ENCODE peak calls at places on chromosome 17, in ten cellular contexts. H is GM23338, W is A549, X is HCT116, A is neural progenitor cell, B is fibroblast of lung, P is HepG2, M is H1, N is trophoblast cell, R is SK-N-SH. V is an unnamed sample.

GRCh38 chr17:15966879-15967248 is 21.9 kb downstream of the ADORA2B start:
- DNase-seq in H (peak), W (no peak), X (no peak), A (peak), B (no peak), P (peak), M (peak), N (no peak), R (no peak), V (peak)

GRCh38 chr17:41308251-41308917 is 725 bp downstream of the KRTAP16-1 start:
- DNase-seq in H (no peak), W (no peak), X (no peak), A (no peak), B (no peak), P (no peak), M (no peak), N (no peak), R (no peak), V (no peak)

GRCh38 chr17:45050680-45051059 is 762 bp downstream of the DCAKD start:
- DNase-seq in H (peak), W (peak), X (no peak), A (peak), B (no peak), P (peak), M (no peak), N (no peak), R (peak), V (no peak)

GRCh38 chr17:77439382-77440013 is 298.7 kb downstream of the SEC14L1 start:
- DNase-seq in H (no peak), W (no peak), X (no peak), A (no peak), B (no peak), P (no peak), M (no peak), N (no peak), R (no peak), V (no peak)

GRCh38 chr17:41781404-41782110 is 5.0 kb downstream of the JUP start:
- DNase-seq in H (no peak), W (no peak), X (no peak), A (no peak), B (no peak), P (no peak), M (no peak), N (no peak), R (no peak), V (no peak)

GRCh38 chr17:17208013-17208412 is 1.9 kb upstream of the PLD6 start:
- DNase-seq in H (no peak), W (no peak), X (no peak), A (no peak), B (no peak), P (no peak), M (no peak), N (no peak), R (no peak), V (no peak)

GRCh38 chr17:57519199-57519598 is 225.9 kb downstream of the CCDC182 start:
- DNase-seq in H (no peak), W (no peak), X (no peak), A (no peak), B (peak), P (no peak), M (no peak), N (peak), R (no peak), V (no peak)

GRCh38 chr17:42282478-42283080 is 5.7 kb upstream of the STAT5A start:
- DNase-seq in H (peak), W (no peak), X (no peak), A (no peak), B (no peak), P (no peak), M (no peak), N (no peak), R (peak), V (peak)

GRCh38 chr17:77792626-77793025 is 165.9 kb upstream of the TNRC6C start:
- DNase-seq in H (no peak), W (no peak), X (no peak), A (no peak), B (no peak), P (no peak), M (no peak), N (no peak), R (peak), V (no peak)

GRCh38 chr17:81153340-81153803 is 11.9 kb upstream of the PVALEF start:
- DNase-seq in H (no peak), W (no peak), X (no peak), A (no peak), B (peak), P (no peak), M (no peak), N (peak), R (peak), V (no peak)

GRCh38 chr17:5840811-5841446 is 229.2 kb upstream of the WSCD1 start:
- DNase-seq in H (no peak), W (no peak), X (no peak), A (no peak), B (no peak), P (no peak), M (no peak), N (no peak), R (no peak), V (peak)

GRCh38 chr17:77214743-77215142 is 74.0 kb downstream of the SEC14L1 start:
- DNase-seq in H (peak), W (peak), X (peak), A (peak), B (peak), P (peak), M (peak), N (no peak), R (peak), V (peak)

GRCh38 chr17:45729284-45729907 is 54.7 kb upstream of the CRHR1 start:
- DNase-seq in H (no peak), W (no peak), X (no peak), A (no peak), B (no peak), P (no peak), M (no peak), N (no peak), R (no peak), V (peak)

GRCh38 chr17:34820166-34820920 is 140.9 kb downstream of the CCT6B start:
- DNase-seq in H (peak), W (no peak), X (no peak), A (peak), B (no peak), P (no peak), M (no peak), N (no peak), R (no peak), V (peak)

GRCh38 chr17:72775237-72775636 is 317.3 kb downstream of the SLC39A11 start:
- DNase-seq in H (peak), W (no peak), X (no peak), A (no peak), B (no peak), P (no peak), M (no peak), N (no peak), R (no peak), V (no peak)

DNA sequence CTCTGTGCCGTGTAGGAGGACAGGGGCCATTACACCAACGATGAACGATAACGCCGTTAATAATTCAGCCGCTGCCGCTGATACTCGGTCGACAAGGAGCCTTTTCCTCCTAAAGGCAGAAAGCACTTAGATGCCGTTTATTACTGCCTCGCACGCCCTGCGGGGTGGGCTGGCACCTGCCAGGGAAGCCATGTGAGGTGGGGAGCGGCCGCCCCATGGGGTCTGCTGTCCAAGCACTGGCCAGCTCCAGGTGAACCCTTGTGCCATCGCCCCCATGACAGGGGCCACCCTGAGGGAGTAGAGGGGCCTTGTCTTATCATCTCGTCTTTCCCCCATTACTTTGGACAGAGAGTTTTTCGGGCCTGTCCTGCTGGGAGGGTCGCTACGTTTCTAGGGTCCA is 33.4 kb downstream of the TBC1D16 start:
- DNase-seq in H (no peak), W (no peak), X (no peak), A (no peak), B (no peak), P (no peak), M (no peak), N (no peak), R (no peak), V (no peak)
- H3K4me2 ChIP-seq in H (no peak), W (no peak), X (no peak), A (no peak), B (no peak), P (no peak), M (no peak), N (no peak), R (no peak), V (no peak)

GRCh38 chr17:66548659-66549311 is 246.4 kb downstream of the PRKCA start:
- DNase-seq in H (no peak), W (no peak), X (no peak), A (no peak), B (no peak), P (no peak), M (no peak), N (no peak), R (no peak), V (no peak)
- H3K4me2 ChIP-seq in H (peak), W (peak), X (peak), A (no peak), B (peak), P (no peak), M (peak), N (no peak), R (peak), V (no peak)

DNA sequence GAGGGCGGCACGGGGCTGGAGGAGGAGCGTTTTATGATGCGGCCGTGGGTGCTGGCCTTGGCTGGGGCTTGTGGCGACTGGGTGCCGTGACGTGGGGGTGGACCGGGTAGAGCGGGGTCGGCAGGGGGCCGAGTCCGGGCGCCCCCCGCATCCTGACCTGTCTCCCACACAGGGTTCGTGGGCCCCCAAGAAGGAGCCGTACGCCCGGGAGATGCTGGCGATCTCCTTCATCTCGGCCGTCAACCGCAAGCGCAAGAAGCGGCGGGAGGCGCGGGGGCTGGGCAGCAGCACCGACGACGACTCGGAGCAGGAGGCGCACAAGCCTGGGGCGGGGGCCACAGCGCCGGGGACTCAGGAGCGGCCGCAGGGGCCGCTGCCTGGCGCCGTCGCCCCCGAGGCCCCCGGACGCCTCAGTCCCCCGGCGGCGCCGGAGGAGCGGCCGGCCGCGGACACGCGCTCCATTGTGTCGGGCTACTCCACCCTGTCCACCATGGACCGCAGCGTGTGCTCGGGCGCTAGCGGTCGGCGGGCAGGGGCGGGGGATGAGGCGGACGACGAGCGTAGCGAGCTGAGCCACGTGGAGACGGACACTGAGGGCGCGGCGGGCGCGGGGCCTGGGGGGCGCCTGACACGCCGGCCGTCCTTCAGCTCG is 81.6 kb downstream of the ARHGAP23 start:
- DNase-seq in H (peak), W (no peak), X (no peak), A (no peak), B (peak), P (no peak), M (no peak), N (no peak), R (no peak), V (peak)
- H3K4me2 ChIP-seq in H (peak), W (no peak), X (no peak), A (peak), B (peak), P (peak), M (peak), N (peak), R (peak), V (peak)

GRCh38 chr17:82547981-82548380 is 28.4 kb downstream of the FOXK2 start:
- DNase-seq in H (no peak), W (no peak), X (no peak), A (no peak), B (no peak), P (no peak), M (no peak), N (no peak), R (no peak), V (no peak)
- H3K4me2 ChIP-seq in H (no peak), W (no peak), X (no peak), A (no peak), B (no peak), P (no peak), M (no peak), N (no peak), R (no peak), V (no peak)

GRCh38 chr17:59001158-59001814 is 105.4 kb downstream of the TRIM37 start:
- DNase-seq in H (peak), W (no peak), X (no peak), A (no peak), B (peak), P (no peak), M (no peak), N (peak), R (no peak), V (peak)
- H3K4me2 ChIP-seq in H (no peak), W (no peak), X (no peak), A (no peak), B (peak), P (no peak), M (no peak), N (no peak), R (no peak), V (no peak)

DNA sequence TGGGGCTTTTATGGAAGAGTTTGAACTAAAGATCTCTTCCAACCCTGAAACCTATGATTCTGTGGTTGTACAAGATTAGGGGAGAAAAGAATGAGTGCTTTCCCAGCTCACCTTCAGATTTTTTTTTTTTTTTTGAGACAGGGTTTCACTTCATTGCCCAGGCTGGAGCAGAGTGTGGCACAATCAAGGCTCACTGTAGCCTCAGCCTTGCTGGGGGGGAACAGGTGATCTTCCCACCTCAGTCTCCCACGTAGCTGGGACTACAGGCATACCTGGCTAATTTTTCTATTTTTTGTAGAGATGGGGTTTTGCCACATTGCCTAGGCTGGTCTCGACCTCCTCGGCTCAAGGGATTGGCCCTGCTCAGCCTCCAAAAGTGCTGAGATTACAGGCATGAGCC is 21.8 kb upstream of the ITGB3 start:
- DNase-seq in H (no peak), W (no peak), X (no peak), A (no peak), B (no peak), P (no peak), M (no peak), N (no peak), R (no peak), V (no peak)
- H3K4me2 ChIP-seq in H (no peak), W (no peak), X (no peak), A (no peak), B (no peak), P (no peak), M (no peak), N (no peak), R (no peak), V (no peak)

GRCh38 chr17:13114601-13115024 is 96.8 kb upstream of the ELAC2 start:
- DNase-seq in H (peak), W (peak), X (peak), A (peak), B (peak), P (peak), M (peak), N (peak), R (peak), V (peak)
- H3K4me2 ChIP-seq in H (peak), W (peak), X (peak), A (no peak), B (peak), P (peak), M (peak), N (no peak), R (peak), V (peak)

GRCh38 chr17:4837471-4838305 is 4.5 kb downstream of the MINK1 start:
- DNase-seq in H (no peak), W (no peak), X (no peak), A (no peak), B (no peak), P (no peak), M (no peak), N (no peak), R (no peak), V (no peak)
- H3K4me2 ChIP-seq in H (no peak), W (no peak), X (no peak), A (no peak), B (no peak), P (no peak), M (no peak), N (no peak), R (no peak), V (no peak)